ENCODE peak calls at places on chromosome 17, in seven cellular contexts. Z is sigmoid colon, F is spleen, D is GM12878, I is breast epithelium, P is HCT116, E is endothelial cell of umbilical vein. K is an unnamed sample.

GRCh38 chr17:15954222-15954621 is 9.3 kb downstream of the ADORA2B start:
- DNase-seq in Z (peak), F (peak), D (no peak), I (no peak), P (peak), E (peak), K (no peak)

GRCh38 chr17:7003745-7004144 is 7.9 kb downstream of the ALOX12 start:
- DNase-seq in Z (no peak), F (no peak), D (no peak), I (no peak), P (no peak), E (no peak), K (no peak)

GRCh38 chr17:6106212-6106611 is 36.0 kb downstream of the WSCD1 start:
- DNase-seq in Z (no peak), F (no peak), D (no peak), I (no peak), P (no peak), E (no peak), K (no peak)

GRCh38 chr17:73292031-73292531 is 19.7 kb downstream of the CDC42EP4 start:
- DNase-seq in Z (peak), F (no peak), D (no peak), I (no peak), P (peak), E (peak), K (no peak)

GRCh38 chr17:4130715-4131114 is 12.1 kb downstream of the ZZEF1 start:
- DNase-seq in Z (peak), F (no peak), D (no peak), I (no peak), P (no peak), E (peak), K (peak)

GRCh38 chr17:35372846-35373531 is 432 bp downstream of the SLFN11 start:
- DNase-seq in Z (no peak), F (peak), D (no peak), I (no peak), P (no peak), E (peak), K (peak)

GRCh38 chr17:75703191-75703590 is 18.1 kb upstream of the ITGB4 start:
- DNase-seq in Z (no peak), F (no peak), D (no peak), I (no peak), P (no peak), E (no peak), K (no peak)

GRCh38 chr17:47208744-47209488 is at the start of gene MYL4:
- DNase-seq in Z (no peak), F (no peak), D (no peak), I (no peak), P (no peak), E (no peak), K (no peak)

GRCh38 chr17:43309505-43310329 is 75.9 kb upstream of the RNU2-1 start:
- DNase-seq in Z (peak), F (peak), D (no peak), I (no peak), P (no peak), E (no peak), K (no peak)

GRCh38 chr17:30113213-30113612 is 3.4 kb upstream of the NSRP1 start:
- DNase-seq in Z (no peak), F (no peak), D (peak), I (no peak), P (no peak), E (no peak), K (peak)

GRCh38 chr17:1733047-1733357 is 8.5 kb downstream of the WDR81 start:
- DNase-seq in Z (no peak), F (no peak), D (no peak), I (no peak), P (no peak), E (no peak), K (no peak)

GRCh38 chr17:78677303-78678219 is 100.4 kb upstream of the DNAH17 start:
- DNase-seq in Z (no peak), F (peak), D (no peak), I (no peak), P (no peak), E (no peak), K (no peak)

GRCh38 chr17:41419712-41420111 is 4.7 kb downstream of the KRT37 start:
- DNase-seq in Z (no peak), F (no peak), D (no peak), I (no peak), P (no peak), E (no peak), K (no peak)

GRCh38 chr17:81428521-81428920 is 33.3 kb downstream of the BAHCC1 start:
- DNase-seq in Z (no peak), F (no peak), D (no peak), I (no peak), P (no peak), E (no peak), K (no peak)

GRCh38 chr17:51435171-51435552 is 174.8 kb downstream of the UTP18 start:
- DNase-seq in Z (no peak), F (no peak), D (no peak), I (no peak), P (no peak), E (no peak), K (no peak)

GRCh38 chr17:19384723-19385391 is 2.1 kb downstream of the MFAP4 start:
- DNase-seq in Z (peak), F (peak), D (no peak), I (no peak), P (no peak), E (no peak), K (peak)

GRCh38 chr17:45341389-45342158 is 24.8 kb upstream of the MAP3K14 start:
- DNase-seq in Z (peak), F (peak), D (no peak), I (peak), P (peak), E (peak), K (peak)

GRCh38 chr17:58802188-58802587 is 46.5 kb downstream of the PPM1E start:
- DNase-seq in Z (no peak), F (no peak), D (no peak), I (no peak), P (no peak), E (no peak), K (no peak)

GRCh38 chr17:48624544-48625501 is 1.3 kb downstream of the HOXB9 start:
- DNase-seq in Z (no peak), F (no peak), D (no peak), I (no peak), P (no peak), E (no peak), K (peak)

GRCh38 chr17:26962255-26963162 is 331.4 kb upstream of the WSB1 start:
- DNase-seq in Z (no peak), F (peak), D (no peak), I (no peak), P (no peak), E (no peak), K (no peak)

GRCh38 chr17:79948406-79948917 is 87.2 kb downstream of the TBC1D16 start:
- DNase-seq in Z (no peak), F (peak), D (no peak), I (peak), P (no peak), E (no peak), K (no peak)

GRCh38 chr17:81295031-81295677 is at the start of gene SLC38A10:
- DNase-seq in Z (peak), F (peak), D (peak), I (peak), P (peak), E (peak), K (peak)

GRCh38 chr17:10169274-10169673 is 29.1 kb downstream of the GAS7 start:
- DNase-seq in Z (no peak), F (no peak), D (no peak), I (no peak), P (no peak), E (no peak), K (no peak)

GRCh38 chr17:50064253-50064991 is 8.5 kb downstream of the ITGA3 start:
- DNase-seq in Z (peak), F (peak), D (no peak), I (peak), P (peak), E (peak), K (peak)

GRCh38 chr17:14464741-14465140 is 163.9 kb downstream of the HS3ST3B1 start:
- DNase-seq in Z (no peak), F (no peak), D (no peak), I (no peak), P (no peak), E (no peak), K (no peak)

GRCh38 chr17:46020998-46021397 is 21.9 kb downstream of the STH start:
- DNase-seq in Z (peak), F (peak), D (no peak), I (peak), P (no peak), E (no peak), K (no peak)

GRCh38 chr17:9321862-9322261 is 253.8 kb downstream of the STX8 start:
- DNase-seq in Z (no peak), F (no peak), D (no peak), I (no peak), P (no peak), E (no peak), K (no peak)

GRCh38 chr17:59848778-59849177 is 44.0 kb downstream of the TUBD1 start:
- DNase-seq in Z (peak), F (peak), D (no peak), I (no peak), P (no peak), E (no peak), K (peak)

GRCh38 chr17:2092253-2092652 is 37.4 kb downstream of the HIC1 start:
- DNase-seq in Z (no peak), F (no peak), D (no peak), I (no peak), P (no peak), E (no peak), K (no peak)

GRCh38 chr17:27343972-27344607 is 50.2 kb downstream of the WSB1 start:
- DNase-seq in Z (no peak), F (no peak), D (no peak), I (no peak), P (no peak), E (peak), K (no peak)

GRCh38 chr17:39218906-39219305 is 6.8 kb downstream of the STAC2 start:
- DNase-seq in Z (no peak), F (no peak), D (no peak), I (no peak), P (no peak), E (no peak), K (no peak)

GRCh38 chr17:39063681-39064069 is 87.8 kb downstream of the PLXDC1 start:
- DNase-seq in Z (no peak), F (no peak), D (no peak), I (no peak), P (no peak), E (no peak), K (no peak)

GRCh38 chr17:59346341-59346740 is 14.9 kb downstream of the YPEL2 start:
- DNase-seq in Z (no peak), F (no peak), D (no peak), I (no peak), P (no peak), E (no peak), K (no peak)

GRCh38 chr17:50028207-50029120 is 27.4 kb upstream of the ITGA3 start:
- DNase-seq in Z (no peak), F (no peak), D (no peak), I (peak), P (no peak), E (peak), K (no peak)

GRCh38 chr17:3817851-3818605 is 17.0 kb upstream of the ITGAE start:
- DNase-seq in Z (no peak), F (no peak), D (no peak), I (no peak), P (no peak), E (no peak), K (no peak)

GRCh38 chr17:39755550-39756375 is 18.0 kb downstream of the GRB7 start:
- DNase-seq in Z (peak), F (peak), D (peak), I (no peak), P (no peak), E (no peak), K (peak)

GRCh38 chr17:66690166-66690565 is 144.8 kb upstream of the CACNG5 start:
- DNase-seq in Z (no peak), F (no peak), D (no peak), I (no peak), P (no peak), E (no peak), K (no peak)
- TF ChIP-seq CTCF in Z (no peak), F (no peak), D (no peak), I (no peak), P (no peak), E (no peak), K (no peak)

DNA sequence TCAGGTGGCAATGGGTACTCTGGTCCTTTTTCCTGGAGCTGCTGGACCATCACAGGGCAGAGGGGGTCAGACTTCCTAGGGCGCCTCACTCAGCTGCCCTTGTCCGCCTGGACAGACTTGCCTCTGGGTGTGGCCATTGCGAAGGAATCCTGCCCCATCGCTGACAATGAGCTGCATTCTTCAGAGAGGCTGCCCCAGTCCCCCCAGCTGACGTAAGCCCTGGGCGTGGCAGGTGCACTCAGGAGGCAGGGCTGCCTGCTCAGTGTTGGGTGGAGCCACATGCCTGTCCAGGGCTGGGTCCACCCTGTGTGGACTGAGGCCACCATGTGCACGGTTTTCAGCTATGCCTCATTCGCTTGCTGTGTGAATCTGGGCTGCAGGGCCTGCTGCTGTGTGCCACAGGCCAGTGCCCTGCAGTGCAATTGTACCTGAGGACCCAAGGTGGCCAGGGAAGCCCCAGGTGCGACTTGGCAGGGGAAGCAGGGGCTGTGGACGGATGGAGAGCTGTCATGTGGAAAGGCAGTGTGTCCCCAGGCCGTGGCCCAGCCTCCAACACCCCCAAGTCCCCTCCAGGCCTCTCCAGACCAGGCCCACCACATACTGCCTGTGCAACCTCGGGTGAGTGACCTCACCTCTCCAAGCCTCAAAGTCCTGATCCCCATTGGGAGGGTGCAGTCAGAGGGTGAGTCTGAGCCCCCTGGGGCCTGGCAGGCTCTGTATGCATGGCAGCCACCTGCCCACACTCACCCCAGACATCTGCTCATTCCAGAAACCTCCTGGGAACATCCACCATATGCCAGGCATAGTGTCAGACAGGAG is 14.0 kb upstream of the MPRIP start:
- DNase-seq in Z (peak), F (no peak), D (no peak), I (peak), P (peak), E (no peak), K (peak)
- TF ChIP-seq POLR2AphosphoS5 in Z (no peak), F (no peak), D (no peak), I (no peak), P (peak), E (no peak), K (no peak)

DNA sequence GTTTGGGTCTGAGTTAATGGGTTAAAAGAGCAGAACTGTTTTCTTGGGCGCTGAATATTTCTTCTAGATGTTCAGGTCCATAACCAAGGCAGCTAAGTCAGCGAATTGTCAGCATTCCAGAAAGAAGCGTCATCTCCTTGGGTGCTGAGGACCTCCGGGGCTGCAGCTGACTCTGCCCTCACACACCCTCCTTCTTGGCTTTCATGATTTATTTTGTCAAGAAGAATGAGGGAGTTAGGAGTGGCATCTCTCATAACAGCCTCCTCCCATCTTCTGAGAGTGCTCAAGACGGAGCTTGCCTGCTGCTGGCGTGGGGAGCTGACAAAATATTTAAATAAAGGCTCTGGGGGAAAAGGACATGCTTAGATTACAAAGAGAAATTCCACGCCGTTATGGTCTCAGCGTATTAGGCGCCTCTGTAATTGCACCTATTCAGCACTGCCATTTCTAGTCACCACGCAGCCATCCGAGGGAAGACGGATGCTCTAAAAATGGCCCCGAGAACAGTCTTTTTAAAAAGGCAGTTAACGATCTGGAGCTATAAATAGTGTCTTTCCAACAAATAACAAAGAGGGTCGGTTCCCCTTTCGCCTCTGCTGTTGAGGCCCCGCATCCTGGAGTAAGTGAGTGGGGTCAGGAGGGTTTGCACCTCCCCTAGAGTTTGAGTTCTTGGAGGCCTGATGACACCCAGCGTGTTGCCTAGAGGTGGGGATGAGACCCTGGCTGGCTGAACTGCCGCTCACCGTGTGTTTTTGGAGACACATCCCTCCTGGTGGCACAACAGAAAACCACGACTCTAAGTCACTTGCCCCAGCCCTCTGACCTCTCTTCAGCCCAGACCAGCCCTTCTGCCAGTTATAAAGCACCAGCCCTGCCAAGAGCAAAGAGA is 187.1 kb downstream of the CCDC182 start:
- DNase-seq in Z (no peak), F (no peak), D (no peak), I (no peak), P (no peak), E (no peak), K (no peak)
- TF ChIP-seq CTCF in Z (no peak), F (no peak), D (no peak), I (no peak), P (no peak), E (no peak), K (no peak)

DNA sequence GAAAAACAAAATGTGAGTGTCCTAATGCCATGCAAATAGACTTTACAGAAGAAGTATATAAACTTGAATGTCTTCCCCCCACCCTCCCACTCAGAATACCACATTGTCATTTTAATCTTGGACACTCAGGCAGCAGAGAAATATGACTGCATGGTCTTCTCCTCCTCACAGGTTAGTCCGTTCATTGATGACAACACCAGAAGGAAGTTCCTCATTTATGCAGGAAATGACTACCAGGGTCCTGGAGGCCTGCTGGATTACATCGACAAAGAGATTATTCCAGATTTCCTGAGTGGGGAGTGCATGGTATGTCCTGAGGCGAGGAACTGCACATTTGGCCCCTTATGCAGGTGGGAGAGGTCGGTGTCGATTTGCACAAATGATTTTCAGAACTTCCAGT is 65.8 kb downstream of the SEC14L1 start:
- DNase-seq in Z (no peak), F (no peak), D (no peak), I (no peak), P (no peak), E (peak), K (no peak)
- TF ChIP-seq POLR2AphosphoS5 in Z (no peak), F (no peak), D (no peak), I (no peak), P (no peak), E (peak), K (no peak)

K was measured in transverse colon.